ENCODE peak calls at places on chromosomes 2 and 18, in seven cellular contexts. S is keratinocyte; W is NCI-H2081; N is activated effector memory CD4-positive, alpha-beta T cell treated with Interleukin-2 at 50 U/mL for 16 hours; X is LoVo; T is AG09309; J is right cardiac atrium. H is an unnamed sample.

GRCh38 chr2:15246870-15247269 is 314.3 kb downstream of the NBAS start:
- DNase-seq in N (no peak), J (no peak), T (no peak), S (no peak), W (no peak), X (no peak), H (no peak)

GRCh38 chr2:241822264-241822623 is 13.3 kb downstream of the NEU4 start:
- DNase-seq in N (no peak), W (no peak), S (no peak), J (no peak), T (no peak), X (no peak), H (no peak)

GRCh38 chr2:48450256-48450655 is 79.7 kb upstream of the STON1 start:
- DNase-seq in N (no peak), T (no peak), S (no peak), X (no peak), J (no peak), W (no peak), H (no peak)

GRCh38 chr2:231278868-231279267 is 80.4 kb downstream of the ARMC9 start:
- DNase-seq in N (no peak), S (no peak), J (no peak), X (no peak), W (no peak), T (no peak), H (no peak)

GRCh38 chr2:20050104-20050711 is 1.2 kb downstream of the LAPTM4A start:
- DNase-seq in W (peak; percentile 84), T (peak; percentile 42), S (no peak), X (no peak), J (no peak), N (no peak), H (peak; percentile 62)

GRCh38 chr2:99448556-99448955 is 41.3 kb downstream of the REV1 start:
- DNase-seq in T (peak; percentile 33), S (peak; percentile 77), J (no peak), X (no peak), W (no peak), N (no peak), H (no peak)

GRCh38 chr18:1149709-1150108 is 245.0 kb downstream of the ADCYAP1 start:
- DNase-seq in J (no peak), T (no peak), N (no peak), S (no peak), W (no peak), X (no peak), H (no peak)

GRCh38 chr2:25567406-25567805 is 106.0 kb downstream of the DTNB start:
- DNase-seq in S (no peak), N (no peak), W (peak; percentile 44), J (no peak), X (peak; percentile 29), T (peak; percentile 37), H (no peak)

GRCh38 chr2:187576906-187577305 is 22.7 kb upstream of the TFPI start:
- DNase-seq in S (no peak), X (no peak), J (no peak), N (no peak), T (no peak), W (no peak), H (no peak)

GRCh38 chr2:25979006-25979405 is 3.3 kb downstream of the KIF3C start:
- DNase-seq in T (no peak), S (no peak), W (no peak), N (no peak), J (no peak), X (no peak), H (no peak)

GRCh38 chr2:225948903-225949302 is 549.4 kb downstream of the NYAP2 start:
- DNase-seq in S (no peak), W (no peak), J (no peak), T (no peak), X (no peak), N (no peak), H (no peak)

GRCh38 chr2:5070257-5070656 is 621.9 kb upstream of the SOX11 start:
- DNase-seq in X (no peak), N (no peak), T (no peak), W (no peak), J (no peak), S (no peak), H (no peak)

GRCh38 chr2:126802774-126803421 is 95.8 kb upstream of the TEX51 start:
- DNase-seq in S (no peak), J (no peak), X (no peak), T (no peak), N (no peak), W (no peak), H (no peak)

GRCh38 chr2:18245375-18245774 is 315.1 kb downstream of the RDH14 start:
- DNase-seq in T (no peak), X (no peak), S (no peak), W (no peak), N (no peak), J (no peak), H (no peak)

GRCh38 chr2:134206573-134206972 is 47.3 kb upstream of the MGAT5 start:
- DNase-seq in S (no peak), X (no peak), W (no peak), J (no peak), N (no peak), T (no peak), H (no peak)

GRCh38 chr2:102755284-102755683 is 6.5 kb upstream of the TMEM182 start:
- DNase-seq in S (no peak), N (no peak), W (no peak), X (no peak), T (no peak), J (no peak), H (no peak)

GRCh38 chr2:126856403-126856802 is 42.3 kb upstream of the TEX51 start:
- DNase-seq in S (no peak), X (no peak), T (no peak), W (no peak), J (no peak), N (no peak), H (no peak)

H was measured in amniotic stem cell.